ENCODE peak calls at places on chromosomes 7 and 10, in five cellular contexts. I is endothelial cell, P is fibroblast of the conjunctiva, G is astrocyte of the spinal cord, A is GM13977. X is an unnamed sample.

GRCh38 chr10:21531164-21531563 is 2.9 kb upstream of the MLLT10 start:
- DNase-seq in I (no peak), P (no peak), G (peak), A (no peak), X (no peak)

GRCh38 chr10:80187465-80188409 is 17.6 kb downstream of the ANXA11 start:
- DNase-seq in I (no peak), P (no peak), G (no peak), A (no peak), X (no peak)

GRCh38 chr10:77710759-77711682 is 73.4 kb upstream of the KCNMA1 start:
- DNase-seq in I (peak), P (peak), G (peak), A (peak), X (peak)

GRCh38 chr7:25752967-25753791 is 398.8 kb upstream of the NFE2L3 start:
- DNase-seq in I (no peak), P (no peak), G (no peak), A (no peak), X (no peak)

GRCh38 chr10:47176903-47177860 is 122.8 kb upstream of the GDF10 start:
- DNase-seq in I (no peak), P (no peak), G (no peak), A (no peak), X (no peak)

GRCh38 chr10:97381626-97382025 is 19.5 kb downstream of the RRP12 start:
- DNase-seq in I (no peak), P (no peak), G (no peak), A (no peak), X (no peak)

GRCh38 chr7:158730383-158731055 is 25.9 kb upstream of the NCAPG2 start:
- DNase-seq in I (no peak), P (no peak), G (peak), A (no peak), X (no peak)

GRCh38 chr10:132861116-132861691 is 75.3 kb upstream of the NKX6-2 start:
- DNase-seq in I (no peak), P (no peak), G (no peak), A (no peak), X (no peak)

GRCh38 chr10:74207681-74208080 is 56.7 kb downstream of the ADK start:
- DNase-seq in I (no peak), P (no peak), G (no peak), A (no peak), X (no peak)

GRCh38 chr7:118183254-118183585 is 744 bp upstream of the LSM8 start:
- DNase-seq in I (no peak), P (no peak), G (no peak), A (no peak), X (no peak)

GRCh38 chr10:132397671-132398565 is 918 bp downstream of the PWWP2B start:
- DNase-seq in I (no peak), P (no peak), G (peak), A (no peak), X (no peak)

GRCh38 chr10:132489053-132489703 is 48.4 kb upstream of the INPP5A start:
- DNase-seq in I (no peak), P (peak), G (peak), A (no peak), X (peak)

GRCh38 chr10:101291254-101292193 is 62.3 kb upstream of the LBX1 start:
- DNase-seq in I (peak), P (no peak), G (peak), A (peak), X (peak)

GRCh38 chr7:118076564-118076963 is 107.4 kb upstream of the LSM8 start:
- DNase-seq in I (no peak), P (no peak), G (no peak), A (no peak), X (no peak)

GRCh38 chr7:135509589-135509838 is 388 bp downstream of the CNOT4 start:
- DNase-seq in I (no peak), P (peak), G (no peak), A (no peak), X (no peak)

X was measured in posterior cingulate gyrus.